ENCODE peak calls at places on chromosomes 6 and 20, in seven cellular contexts. One of them, this sample, is unnamed.

GRCh38 chr6:81925201-81925600 is 172.7 kb upstream of the TENT5A start:
- DNase-seq in adipocyte: no peak
- DNase-seq in mesenchymal stem cell: no peak
- DNase-seq in NCI-H1092 treated with DMSO at 0.1 percent for 48 hours: no peak
- DNase-seq in KBM-7: no peak
- DNase-seq in left lung: no peak
- DNase-seq in GM10248: no peak
- DNase-seq in this sample: no peak

GRCh38 chr6:94272327-94272726 is 853.0 kb upstream of the EPHA7 start:
- DNase-seq in adipocyte: no peak
- DNase-seq in mesenchymal stem cell: no peak
- DNase-seq in NCI-H1092 treated with DMSO at 0.1 percent for 48 hours: peak
- DNase-seq in KBM-7: no peak
- DNase-seq in left lung: no peak
- DNase-seq in GM10248: no peak
- DNase-seq in this sample: no peak

GRCh38 chr20:12077835-12078374 is 160.2 kb downstream of the BTBD3 start:
- DNase-seq in adipocyte: no peak
- DNase-seq in mesenchymal stem cell: no peak
- DNase-seq in NCI-H1092 treated with DMSO at 0.1 percent for 48 hours: no peak
- DNase-seq in KBM-7: no peak
- DNase-seq in left lung: no peak
- DNase-seq in GM10248: no peak
- DNase-seq in this sample: no peak

GRCh38 chr6:70706491-70707123 is 38.9 kb downstream of the SMAP1 start:
- DNase-seq in adipocyte: peak
- DNase-seq in mesenchymal stem cell: peak
- DNase-seq in NCI-H1092 treated with DMSO at 0.1 percent for 48 hours: peak
- DNase-seq in KBM-7: peak
- DNase-seq in left lung: no peak
- DNase-seq in GM10248: no peak
- DNase-seq in this sample: peak

GRCh38 chr20:59788811-59789210 is 144.6 kb downstream of the SYCP2 start:
- DNase-seq in adipocyte: no peak
- DNase-seq in mesenchymal stem cell: no peak
- DNase-seq in NCI-H1092 treated with DMSO at 0.1 percent for 48 hours: no peak
- DNase-seq in KBM-7: no peak
- DNase-seq in left lung: no peak
- DNase-seq in GM10248: no peak
- DNase-seq in this sample: no peak

GRCh38 chr20:57056651-57057050 is 209.8 kb downstream of the BMP7 start:
- DNase-seq in adipocyte: no peak
- DNase-seq in mesenchymal stem cell: peak
- DNase-seq in NCI-H1092 treated with DMSO at 0.1 percent for 48 hours: no peak
- DNase-seq in KBM-7: no peak
- DNase-seq in left lung: no peak
- DNase-seq in GM10248: no peak
- DNase-seq in this sample: no peak

GRCh38 chr6:170360476-170360875 is 53.9 kb downstream of the FAM120B start:
- DNase-seq in adipocyte: no peak
- DNase-seq in mesenchymal stem cell: no peak
- DNase-seq in NCI-H1092 treated with DMSO at 0.1 percent for 48 hours: no peak
- DNase-seq in KBM-7: no peak
- DNase-seq in left lung: no peak
- DNase-seq in GM10248: no peak
- DNase-seq in this sample: no peak

GRCh38 chr6:156778615-156779205 is 1.5 kb downstream of the ARID1B start:
- DNase-seq in adipocyte: peak
- DNase-seq in mesenchymal stem cell: peak
- DNase-seq in NCI-H1092 treated with DMSO at 0.1 percent for 48 hours: peak
- DNase-seq in KBM-7: peak
- DNase-seq in left lung: peak
- DNase-seq in GM10248: peak
- DNase-seq in this sample: peak

GRCh38 chr6:17091122-17091521 is 10.7 kb upstream of the STMND1 start:
- DNase-seq in adipocyte: peak
- DNase-seq in mesenchymal stem cell: peak
- DNase-seq in NCI-H1092 treated with DMSO at 0.1 percent for 48 hours: no peak
- DNase-seq in KBM-7: no peak
- DNase-seq in left lung: no peak
- DNase-seq in GM10248: no peak
- DNase-seq in this sample: peak

GRCh38 chr6:117280922-117281321 is 15.6 kb downstream of the VGLL2 start:
- DNase-seq in adipocyte: no peak
- DNase-seq in mesenchymal stem cell: no peak
- DNase-seq in NCI-H1092 treated with DMSO at 0.1 percent for 48 hours: no peak
- DNase-seq in KBM-7: no peak
- DNase-seq in left lung: no peak
- DNase-seq in GM10248: no peak
- DNase-seq in this sample: peak

This sample was measured in OCI-M1.